ENCODE peak calls at places on chromosomes 11 and 22, in four cellular contexts. Q is GM04504, G is Right ventricle myocardium superior, P is SK-N-DZ. I is an unnamed sample.

GRCh38 chr11:91804057-91804456 is 420.6 kb upstream of the FAT3 start:
- DNase-seq in P (no peak), Q (peak), G (peak), I (peak)

GRCh38 chr22:46072030-46072881 is 78.1 kb upstream of the PPARA start:
- DNase-seq in P (no peak), Q (no peak), G (peak), I (no peak)

GRCh38 chr22:41917375-41917905 is 2.6 kb upstream of the SHISA8 start:
- DNase-seq in G (no peak), Q (no peak), P (no peak), I (no peak)

GRCh38 chr11:122242731-122243130 is 126.7 kb upstream of the BLID start:
- DNase-seq in P (no peak), G (no peak), Q (no peak), I (no peak)

GRCh38 chr22:20656902-20657836 is 116.7 kb upstream of the SERPIND1 start:
- DNase-seq in G (no peak), Q (no peak), P (peak), I (no peak)

GRCh38 chr11:113521737-113522517 is 46.7 kb upstream of the DRD2 start:
- DNase-seq in Q (no peak), G (no peak), P (no peak), I (no peak)

GRCh38 chr11:130827697-130828377 is 88.4 kb downstream of the SNX19 start:
- DNase-seq in P (peak), Q (peak), G (peak), I (peak)

GRCh38 chr11:1351278-1351937 is 38.3 kb upstream of the BRSK2 start:
- DNase-seq in P (peak), G (no peak), Q (no peak), I (no peak)

GRCh38 chr11:16738198-16738948 is at the start of gene C11orf58:
- DNase-seq in P (peak), G (peak), Q (peak), I (peak)

GRCh38 chr11:122746050-122746478 is 90.5 kb downstream of the UBASH3B start:
- DNase-seq in P (no peak), G (no peak), Q (no peak), I (no peak)

GRCh38 chr11:20000393-20001134 is 159.7 kb downstream of the DBX1 start:
- DNase-seq in P (no peak), Q (no peak), G (peak), I (peak)

GRCh38 chr11:116108161-116108560 is 603.9 kb upstream of the CADM1 start:
- DNase-seq in G (no peak), Q (no peak), P (no peak), I (no peak)

GRCh38 chr22:35971418-35972119 is 57.1 kb downstream of the RBFOX2 start:
- DNase-seq in Q (peak), P (peak), G (no peak), I (no peak)

GRCh38 chr11:104402812-104403521 is 239.0 kb upstream of the PDGFD start:
- DNase-seq in Q (no peak), P (no peak), G (no peak), I (peak)

GRCh38 chr22:38831166-38831945 is 12.5 kb downstream of the NPTXR start:
- DNase-seq in P (no peak), Q (no peak), G (no peak), I (no peak)

GRCh38 chr22:29710922-29711593 is 8.7 kb upstream of the CABP7 start:
- DNase-seq in G (peak), P (no peak), Q (no peak), I (no peak)

GRCh38 chr22:32722441-32722840 is 79.1 kb upstream of the TIMP3 start:
- DNase-seq in G (no peak), P (no peak), Q (no peak), I (no peak)

GRCh38 chr11:57498540-57498939 is 17.0 kb downstream of the SLC43A1 start:
- DNase-seq in P (no peak), Q (no peak), G (no peak), I (no peak)

GRCh38 chr11:130462101-130462885 is 13.8 kb downstream of the ADAMTS15 start:
- DNase-seq in Q (no peak), G (no peak), P (no peak), I (no peak)

GRCh38 chr22:46518038-46518437 is 19.4 kb downstream of the CELSR1 start:
- DNase-seq in G (no peak), Q (no peak), P (no peak), I (no peak)

GRCh38 chr11:69360606-69361005 is 66.7 kb downstream of the MYEOV start:
- DNase-seq in P (no peak), Q (no peak), G (no peak), I (peak)

GRCh38 chr11:20372081-20372480 is 8.6 kb downstream of the HTATIP2 start:
- DNase-seq in G (no peak), P (no peak), Q (no peak), I (no peak)

GRCh38 chr22:26972281-26972680 is 314.9 kb downstream of the MIAT start:
- DNase-seq in P (no peak), G (no peak), Q (no peak), I (no peak)

GRCh38 chr22:49704345-49705215 is 123.1 kb downstream of the BRD1 start:
- DNase-seq in P (peak), G (no peak), Q (no peak), I (no peak)

GRCh38 chr22:25097006-25097405 is 102.7 kb upstream of the CRYBB3 start:
- DNase-seq in G (no peak), P (no peak), Q (no peak), I (no peak)

GRCh38 chr11:73269353-73270088 is 2.6 kb upstream of the P2RY6 start:
- DNase-seq in G (no peak), Q (no peak), P (peak), I (peak)

GRCh38 chr11:1750481-1750839 is at the start of gene IFITM10:
- DNase-seq in Q (no peak), P (no peak), G (peak), I (peak)

GRCh38 chr11:18548001-18548400 is 21.3 kb upstream of the TSG101 start:
- DNase-seq in Q (no peak), G (no peak), P (no peak), I (no peak)

GRCh38 chr22:32475428-32476010 is 908 bp downstream of the FBXO7 start:
- DNase-seq in Q (no peak), G (peak), P (no peak), I (no peak)

GRCh38 chr11:5705688-5706087 is 16.1 kb downstream of the TRIM22 start:
- DNase-seq in Q (no peak), P (no peak), G (no peak), I (no peak)

GRCh38 chr22:31250740-31251330 is 38.7 kb downstream of the LIMK2 start:
- DNase-seq in Q (no peak), P (no peak), G (no peak), I (no peak)

GRCh38 chr11:114229062-114229450 is 67.1 kb upstream of the NNMT start:
- DNase-seq in G (no peak), P (peak), Q (no peak), I (no peak)

GRCh38 chr22:35605787-35606492 is 11.2 kb downstream of the MB start:
- DNase-seq in Q (no peak), P (no peak), G (peak), I (no peak)

GRCh38 chr11:4677948-4678347 is 19.7 kb downstream of the OR51E2 start:
- DNase-seq in G (no peak), P (no peak), Q (no peak), I (no peak)

GRCh38 chr11:118144301-118144701 is 8.3 kb downstream of the SCN4B start:
- DNase-seq in P (no peak), G (peak), Q (no peak), I (no peak)

GRCh38 chr11:66393954-66394353 is 22.4 kb upstream of the SLC29A2 start:
- DNase-seq in P (no peak), Q (no peak), G (no peak), I (no peak)

GRCh38 chr11:117833401-117833891 is 8.9 kb upstream of the FXYD2 start:
- DNase-seq in P (no peak), G (peak), Q (no peak), I (peak)

GRCh38 chr22:42317691-42318547 is 47.5 kb upstream of the TCF20 start:
- DNase-seq in P (no peak), G (no peak), Q (no peak), I (peak)

GRCh38 chr11:134067486-134067885 is 1.4 kb upstream of the JAM3 start:
- DNase-seq in G (no peak), Q (no peak), P (no peak), I (no peak)

I was measured in iPS-NIHi11.